ENCODE peak calls at places on chromosomes 2 and 18, in five cellular contexts. V is osteocyte, E is GM12865, A is astrocyte of the cerebellum, Q is fibroblast of mammary gland. M is an unnamed sample.

GRCh38 chr18:688322-688721 is 24.1 kb downstream of the ENOSF1 start:
- DNase-seq in V (no peak), E (no peak), A (no peak), Q (no peak), M (no peak)

GRCh38 chr2:36338827-36339145 is 16.8 kb upstream of the CRIM1 start:
- DNase-seq in V (no peak), E (no peak), A (no peak), Q (no peak), M (peak; percentile 56)

GRCh38 chr2:14752294-14752693 is 119.8 kb downstream of the LRATD1 start:
- DNase-seq in V (no peak), E (peak; percentile 21), A (no peak), Q (no peak), M (no peak)

GRCh38 chr2:226882606-226883005 is 46.8 kb downstream of the RHBDD1 start:
- DNase-seq in V (no peak), E (no peak), A (no peak), Q (peak; percentile 28), M (peak; percentile 50)

GRCh38 chr2:123839326-123839725 is 185.8 kb upstream of the CNTNAP5 start:
- DNase-seq in V (no peak), E (no peak), A (no peak), Q (no peak), M (no peak)

GRCh38 chr2:85886585-85886984 is 2.2 kb downstream of the ST3GAL5 start:
- DNase-seq in V (no peak), E (no peak), A (no peak), Q (peak; percentile 98), M (peak; percentile 96)

GRCh38 chr2:204255469-204255868 is 289.8 kb upstream of the PARD3B start:
- DNase-seq in V (no peak), E (no peak), A (no peak), Q (no peak), M (no peak)

GRCh38 chr2:101698419-101699190 is 1.1 kb downstream of the MAP4K4 start:
- DNase-seq in V (no peak), E (no peak), A (no peak), Q (peak; percentile 15), M (no peak)

GRCh38 chr18:45270289-45270771 is 344.9 kb upstream of the SLC14A2 start:
- DNase-seq in V (no peak), E (no peak), A (no peak), Q (no peak), M (no peak)

GRCh38 chr2:43174368-43175186 is 51.8 kb downstream of the ZFP36L2 start:
- DNase-seq in V (no peak), E (peak; percentile 89), A (no peak), Q (no peak), M (no peak)

GRCh38 chr2:163733301-163733938 is 2.4 kb downstream of the FIGN start:
- DNase-seq in V (no peak), E (no peak), A (no peak), Q (peak; percentile 21), M (no peak)

GRCh38 chr2:10966741-10967140 is 55.0 kb downstream of the KCNF1 start:
- DNase-seq in V (no peak), E (no peak), A (no peak), Q (no peak), M (no peak)

GRCh38 chr2:20225294-20226151 is 593 bp upstream of the SDC1 start:
- DNase-seq in V (no peak), E (peak; percentile 76), A (no peak), Q (peak; percentile 33), M (peak; percentile 21)

GRCh38 chr2:97005353-97005752 is 19.0 kb upstream of the FAM178B start:
- DNase-seq in V (no peak), E (no peak), A (no peak), Q (peak; percentile 2), M (no peak)

GRCh38 chr2:235698028-235698427 is 204.2 kb downstream of the AGAP1 start:
- DNase-seq in V (no peak), E (no peak), A (no peak), Q (peak; percentile 30), M (no peak)

GRCh38 chr2:231294578-231295362 is 96.3 kb downstream of the ARMC9 start:
- DNase-seq in V (peak; percentile 66), E (no peak), A (no peak), Q (no peak), M (no peak)

GRCh38 chr2:220006152-220006551 is 378.7 kb downstream of the SLC4A3 start:
- DNase-seq in V (peak; percentile 19), E (no peak), A (no peak), Q (peak; percentile 83), M (no peak)

GRCh38 chr18:46711444-46711863 is 45.4 kb downstream of the ST8SIA5 start:
- DNase-seq in V (no peak), E (peak; percentile 29), A (no peak), Q (no peak), M (no peak)

GRCh38 chr2:196259507-196260481 is 88.4 kb upstream of the STK17B start:
- DNase-seq in V (no peak), E (no peak), A (peak; percentile 55), Q (peak; percentile 89), M (peak; percentile 80)

GRCh38 chr2:28589746-28590463 is 94.0 kb downstream of the PLB1 start:
- DNase-seq in V (no peak), E (no peak), A (no peak), Q (no peak), M (no peak)

GRCh38 chr2:207616185-207616584 is 9.0 kb downstream of the METTL21A start:
- DNase-seq in V (no peak), E (no peak), A (no peak), Q (peak; percentile 71), M (peak; percentile 52)

GRCh38 chr18:61984293-61984692 is 91.5 kb upstream of the RNF152 start:
- DNase-seq in V (no peak), E (no peak), A (no peak), Q (no peak), M (no peak)

GRCh38 chr2:180630756-180631155 is 349.6 kb upstream of the UBE2E3 start:
- DNase-seq in V (no peak), E (no peak), A (no peak), Q (no peak), M (no peak)

GRCh38 chr2:68764781-68765385 is 30.3 kb downstream of the ARHGAP25 start:
- DNase-seq in V (no peak), E (no peak), A (no peak), Q (no peak), M (no peak)

GRCh38 chr2:176911-177310 is 86.9 kb downstream of the SH3YL1 start:
- DNase-seq in V (no peak), E (no peak), A (no peak), Q (no peak), M (no peak)

DNA sequence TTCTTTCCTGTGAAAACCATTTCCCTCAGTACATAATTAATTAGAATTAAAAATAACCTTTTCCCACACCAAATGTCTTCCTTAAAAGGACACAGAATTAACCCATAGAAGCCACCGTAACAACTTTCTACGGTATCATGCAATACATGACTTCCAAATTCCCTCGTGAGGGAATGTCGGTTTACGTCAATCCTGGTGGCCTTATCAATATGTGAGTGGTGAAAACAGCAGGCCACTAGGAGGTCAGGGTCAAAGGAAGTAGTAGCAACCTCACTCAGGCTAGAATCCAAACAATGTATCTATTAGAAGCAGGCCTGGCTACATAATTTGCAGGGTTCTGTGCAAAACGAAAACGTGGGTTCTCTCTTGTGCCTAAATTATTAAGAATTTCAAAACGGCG is 112.2 kb downstream of the GAREM1 start:
- DNase-seq in V (no peak), E (no peak), A (no peak), Q (no peak), M (no peak)
- TF ChIP-seq CTCF in V (no peak), E (no peak), A (no peak), Q (no peak), M (no peak)

DNA sequence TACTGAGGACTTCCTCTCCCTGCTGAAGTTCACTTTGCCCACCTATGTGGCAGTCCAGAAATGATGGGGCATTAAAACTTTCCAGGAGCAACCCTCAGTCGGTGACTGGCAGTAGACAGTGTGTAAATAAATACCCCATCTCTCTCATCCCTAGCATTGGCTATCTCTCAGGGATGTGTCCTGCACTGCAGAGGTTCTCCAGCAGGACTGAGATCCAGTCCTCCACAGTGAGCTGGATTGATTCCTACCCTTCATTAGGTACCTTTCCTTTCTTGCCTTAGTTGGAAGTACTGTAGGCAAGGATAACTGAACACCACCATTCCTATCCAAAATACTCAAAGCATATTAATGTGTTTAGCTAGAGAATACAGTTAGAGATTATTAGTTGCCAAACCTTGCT is 441.8 kb downstream of the SPAG16 start:
- DNase-seq in V (no peak), E (no peak), A (no peak), Q (no peak), M (no peak)
- TF ChIP-seq CTCF in V (no peak), E (no peak), A (no peak), Q (no peak), M (no peak)

GRCh38 chr2:118850901-118851268 is 3.4 kb upstream of the EN1 start:
- DNase-seq in V (no peak), E (no peak), A (no peak), Q (no peak), M (no peak)
- TF ChIP-seq CTCF in V (no peak), E (no peak), A (no peak), Q (no peak), M (no peak)

GRCh38 chr2:229858351-229858750 is 63.5 kb downstream of the TRIP12 start:
- DNase-seq in V (no peak), E (no peak), A (no peak), Q (no peak), M (no peak)

GRCh38 chr2:229856416-229856815 is 65.4 kb downstream of the TRIP12 start:
- DNase-seq in V (no peak), E (peak; percentile 64), A (no peak), Q (no peak), M (no peak)

GRCh38 chr2:229857634-229858033 is 64.2 kb downstream of the TRIP12 start:
- DNase-seq in V (no peak), E (no peak), A (no peak), Q (no peak), M (peak; percentile 10)

GRCh38 chr2:229852565-229852964 is 69.2 kb downstream of the TRIP12 start:
- DNase-seq in V (no peak), E (peak; percentile 80), A (peak; percentile 29), Q (peak; percentile 75), M (peak; percentile 35)

GRCh38 chr2:229855116-229855515 is 66.7 kb downstream of the TRIP12 start:
- DNase-seq in V (no peak), E (no peak), A (no peak), Q (no peak), M (no peak)
- TF ChIP-seq CTCF in V (no peak), E (no peak), A (no peak), Q (no peak), M (no peak)

DNA sequence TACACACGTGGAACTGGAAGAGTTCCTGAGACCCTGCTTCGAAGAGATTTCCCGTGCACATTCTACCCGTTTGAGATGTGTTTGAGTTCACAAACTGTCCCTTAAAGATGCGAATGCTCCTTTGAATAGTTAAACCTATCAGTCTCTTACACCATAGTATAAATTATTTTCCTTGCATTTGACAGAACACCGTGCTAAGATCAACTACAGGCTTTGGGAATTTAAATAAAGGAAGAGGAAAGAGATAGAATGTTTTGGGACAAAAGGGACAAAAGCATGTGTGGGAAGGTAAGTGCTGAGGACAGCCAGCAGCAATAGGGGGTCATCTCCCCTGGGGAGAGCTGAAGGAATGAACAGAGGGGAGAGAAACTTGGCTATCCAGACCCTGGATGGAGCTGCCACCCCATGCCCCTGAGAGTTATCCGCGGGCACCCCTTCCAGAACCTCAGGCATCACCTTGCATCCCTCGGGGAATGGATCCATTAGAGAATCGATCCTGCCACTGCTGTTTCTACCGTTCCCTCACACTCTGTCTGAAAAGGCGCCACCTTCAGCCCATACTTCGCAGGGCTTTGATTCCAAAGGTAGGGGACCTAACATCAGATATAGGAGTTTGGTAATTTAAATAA is 890 bp upstream of the ADCY3 start:
- DNase-seq in V (no peak), E (peak; percentile 41), A (no peak), Q (no peak), M (no peak)
- TF ChIP-seq CTCF in V (peak; percentile 38), E (peak; percentile 34), A (peak; percentile 47), Q (peak; percentile 31), M (peak; percentile 52)